ENCODE peak calls at places on chromosomes 13 and 19, in five cellular contexts. J is stimulated activated CD4-positive, alpha-beta T cell treated with anti-CD3 and anti-CD28 coated beads, Interleukin-2, amount 100 ng/mL, for 24 hours; L is PC-3; U is amniotic stem cell; D is dorsolateral prefrontal cortex. H is an unnamed sample.

GRCh38 chr19:2294377-2295335 is 12.7 kb upstream of the PEAK3 start:
- DNase-seq in J (no peak), L (no peak), U (peak; percentile 33), D (no peak), H (no peak)

GRCh38 chr19:38736413-38737280 is 7.6 kb downstream of the CAPN12 start:
- DNase-seq in J (peak; percentile 75), L (peak; percentile 65), U (no peak), D (no peak), H (peak; percentile 34)

GRCh38 chr19:9431475-9431874 is 3.9 kb downstream of the ZNF266 start:
- DNase-seq in J (peak; percentile 57), L (peak; percentile 54), U (no peak), D (no peak), H (peak; percentile 4)

GRCh38 chr19:35087393-35087792 is 28.2 kb upstream of the FXYD3 start:
- DNase-seq in J (no peak), L (no peak), U (no peak), D (no peak), H (no peak)

GRCh38 chr13:100106005-100106404 is 17.1 kb downstream of the PCCA start:
- DNase-seq in J (no peak), L (no peak), U (no peak), D (no peak), H (no peak)

GRCh38 chr13:111846396-111847174 is 220.4 kb upstream of the SOX1 start:
- DNase-seq in J (no peak), L (no peak), U (no peak), D (no peak), H (peak; percentile 96)

GRCh38 chr13:24220086-24220703 is 59.7 kb downstream of the SPATA13 start:
- DNase-seq in J (peak; percentile 29), L (peak; percentile 88), U (peak; percentile 80), D (no peak), H (peak; percentile 92)

GRCh38 chr19:46487178-46487801 is 8.4 kb downstream of the PNMA8B start:
- DNase-seq in J (no peak), L (no peak), U (no peak), D (no peak), H (no peak)

GRCh38 chr19:4851551-4852290 is 15.7 kb downstream of the PLIN3 start:
- DNase-seq in J (peak; percentile 82), L (peak; percentile 67), U (no peak), D (peak; percentile 75), H (peak; percentile 6)